ENCODE peak calls at places on chromosome 5, in seven cellular contexts. One of them, this sample, is unnamed. For H3K36me3, the result is how much of the 10 kb centered on the place peaks cover.

GRCh38 chr5:142888469-142889085 is 118.4 kb downstream of the ARHGAP26 start:
- DNase-seq in lower lobe of right lung: no peak
- DNase-seq in upper lobe of right lung: no peak
- DNase-seq in cardiac muscle cell: peak
- DNase-seq in stomach: no peak
- DNase-seq in uterus: peak
- DNase-seq in breast epithelium: no peak
- DNase-seq in this sample: no peak

GRCh38 chr5:81626524-81626923 is 124.4 kb downstream of the SSBP2 start:
- DNase-seq in upper lobe of right lung: no peak
- DNase-seq in lower lobe of right lung: no peak
- DNase-seq in cardiac muscle cell: peak
- DNase-seq in stomach: no peak
- DNase-seq in uterus: no peak
- DNase-seq in breast epithelium: no peak
- DNase-seq in this sample: no peak

GRCh38 chr5:776862-777711 is 7.4 kb downstream of the ZDHHC11B start:
- DNase-seq in lower lobe of right lung: no peak
- DNase-seq in stomach: no peak
- DNase-seq in upper lobe of right lung: no peak
- DNase-seq in cardiac muscle cell: no peak
- DNase-seq in breast epithelium: no peak
- DNase-seq in uterus: peak
- DNase-seq in this sample: no peak

GRCh38 chr5:102865510-102866314 is 110.6 kb downstream of the PAM start:
- DNase-seq in stomach: peak
- DNase-seq in upper lobe of right lung: peak
- DNase-seq in cardiac muscle cell: peak
- DNase-seq in lower lobe of right lung: peak
- DNase-seq in breast epithelium: no peak
- DNase-seq in uterus: peak
- DNase-seq in this sample: no peak

GRCh38 chr5:91171322-91171721 is 211.8 kb downstream of the ARRDC3 start:
- DNase-seq in upper lobe of right lung: no peak
- DNase-seq in cardiac muscle cell: no peak
- DNase-seq in breast epithelium: no peak
- DNase-seq in uterus: no peak
- DNase-seq in lower lobe of right lung: no peak
- DNase-seq in stomach: no peak
- DNase-seq in this sample: no peak

GRCh38 chr5:98847054-98847453 is 73.6 kb downstream of the RGMB start:
- DNase-seq in uterus: no peak
- DNase-seq in stomach: no peak
- DNase-seq in cardiac muscle cell: no peak
- DNase-seq in upper lobe of right lung: no peak
- DNase-seq in lower lobe of right lung: no peak
- DNase-seq in breast epithelium: no peak
- DNase-seq in this sample: no peak

GRCh38 chr5:62938927-62939326 is 360.3 kb downstream of the LRRC70 start:
- DNase-seq in uterus: no peak
- DNase-seq in cardiac muscle cell: peak
- DNase-seq in lower lobe of right lung: no peak
- DNase-seq in upper lobe of right lung: no peak
- DNase-seq in breast epithelium: no peak
- DNase-seq in stomach: no peak
- DNase-seq in this sample: no peak

GRCh38 chr5:80181618-80182211 is 74.1 kb downstream of the SERINC5 start:
- DNase-seq in stomach: peak
- DNase-seq in lower lobe of right lung: peak
- DNase-seq in upper lobe of right lung: peak
- DNase-seq in cardiac muscle cell: no peak
- DNase-seq in uterus: no peak
- DNase-seq in breast epithelium: peak
- DNase-seq in this sample: peak

GRCh38 chr5:6837519-6838110 is 124.4 kb downstream of the TENT4A start:
- DNase-seq in cardiac muscle cell: peak
- DNase-seq in uterus: no peak
- DNase-seq in lower lobe of right lung: no peak
- DNase-seq in stomach: no peak
- DNase-seq in upper lobe of right lung: no peak
- DNase-seq in breast epithelium: no peak
- DNase-seq in this sample: no peak

GRCh38 chr5:20466507-20466906 is 478.5 kb upstream of the CDH18 start:
- DNase-seq in cardiac muscle cell: no peak
- DNase-seq in stomach: no peak
- DNase-seq in breast epithelium: no peak
- DNase-seq in lower lobe of right lung: no peak
- DNase-seq in uterus: no peak
- DNase-seq in upper lobe of right lung: no peak
- DNase-seq in this sample: no peak

GRCh38 chr5:91957671-91958070 is 574.6 kb upstream of the ARRDC3 start:
- DNase-seq in uterus: no peak
- DNase-seq in upper lobe of right lung: no peak
- DNase-seq in stomach: no peak
- DNase-seq in lower lobe of right lung: no peak
- DNase-seq in breast epithelium: no peak
- DNase-seq in cardiac muscle cell: no peak
- DNase-seq in this sample: no peak

GRCh38 chr5:115480245-115480644 is 64.3 kb downstream of the FEM1C start:
- DNase-seq in cardiac muscle cell: no peak
- DNase-seq in breast epithelium: no peak
- DNase-seq in lower lobe of right lung: no peak
- DNase-seq in upper lobe of right lung: no peak
- DNase-seq in stomach: no peak
- DNase-seq in uterus: no peak
- DNase-seq in this sample: no peak

GRCh38 chr5:14699159-14699558 is 34.6 kb downstream of the OTULIN start:
- DNase-seq in stomach: no peak
- DNase-seq in breast epithelium: no peak
- DNase-seq in uterus: no peak
- DNase-seq in lower lobe of right lung: no peak
- DNase-seq in cardiac muscle cell: no peak
- DNase-seq in upper lobe of right lung: no peak
- DNase-seq in this sample: no peak

GRCh38 chr5:14698495-14698894 is 34.0 kb downstream of the OTULIN start:
- DNase-seq in stomach: no peak
- DNase-seq in uterus: no peak
- DNase-seq in lower lobe of right lung: no peak
- DNase-seq in cardiac muscle cell: no peak
- DNase-seq in breast epithelium: no peak
- DNase-seq in upper lobe of right lung: no peak
- DNase-seq in this sample: no peak

GRCh38 chr5:14696057-14696456 is 31.5 kb downstream of the OTULIN start:
- DNase-seq in upper lobe of right lung: no peak
- DNase-seq in stomach: no peak
- DNase-seq in lower lobe of right lung: no peak
- DNase-seq in uterus: no peak
- DNase-seq in cardiac muscle cell: no peak
- DNase-seq in breast epithelium: no peak
- DNase-seq in this sample: no peak

GRCh38 chr5:14695152-14695551 is 30.6 kb downstream of the OTULIN start:
- DNase-seq in uterus: no peak
- DNase-seq in cardiac muscle cell: no peak
- DNase-seq in upper lobe of right lung: no peak
- DNase-seq in breast epithelium: no peak
- DNase-seq in lower lobe of right lung: no peak
- DNase-seq in stomach: no peak
- DNase-seq in this sample: no peak

DNA sequence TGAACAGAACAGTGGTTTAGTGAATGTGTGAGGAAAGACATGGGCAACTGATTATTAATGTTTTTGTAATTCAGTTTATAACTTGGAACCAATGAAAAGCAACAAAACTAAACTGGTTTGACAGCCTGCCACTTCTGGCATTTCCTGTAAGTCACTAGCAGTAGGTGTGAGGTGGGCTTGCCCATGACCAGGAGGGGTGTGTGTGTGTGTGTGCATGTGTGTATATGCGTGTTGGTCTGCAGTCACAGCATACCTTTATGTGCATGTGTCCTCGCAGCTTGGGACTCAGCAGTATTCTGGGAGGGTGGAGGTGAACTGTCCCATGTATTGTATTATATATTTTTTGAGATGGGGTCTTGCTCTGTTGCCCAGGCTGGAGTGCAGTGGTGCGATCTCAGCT is 32.3 kb downstream of the OTULIN start:
- DNase-seq in upper lobe of right lung: no peak
- DNase-seq in lower lobe of right lung: no peak
- DNase-seq in uterus: no peak
- DNase-seq in cardiac muscle cell: no peak
- DNase-seq in stomach: no peak
- DNase-seq in breast epithelium: no peak
- DNase-seq in this sample: no peak
- H3K36me3 ChIP-seq in upper lobe of right lung: half or more
- H3K36me3 ChIP-seq in lower lobe of right lung: half or more
- H3K36me3 ChIP-seq in uterus: under half
- H3K36me3 ChIP-seq in cardiac muscle cell: under half
- H3K36me3 ChIP-seq in stomach: half or more
- H3K36me3 ChIP-seq in breast epithelium: under half
- H3K36me3 ChIP-seq in this sample: under half

GRCh38 chr5:150255659-150256415 is 33.7 kb downstream of the CAMK2A start:
- DNase-seq in breast epithelium: no peak
- DNase-seq in cardiac muscle cell: peak
- DNase-seq in uterus: no peak
- DNase-seq in stomach: no peak
- DNase-seq in lower lobe of right lung: no peak
- DNase-seq in upper lobe of right lung: no peak
- DNase-seq in this sample: no peak

GRCh38 chr5:150254363-150255154 is 35.0 kb downstream of the CAMK2A start:
- DNase-seq in uterus: no peak
- DNase-seq in lower lobe of right lung: no peak
- DNase-seq in breast epithelium: no peak
- DNase-seq in upper lobe of right lung: no peak
- DNase-seq in cardiac muscle cell: peak
- DNase-seq in stomach: no peak
- DNase-seq in this sample: no peak

GRCh38 chr5:150258126-150258525 is 31.4 kb downstream of the CAMK2A start:
- DNase-seq in uterus: no peak
- DNase-seq in breast epithelium: no peak
- DNase-seq in upper lobe of right lung: no peak
- DNase-seq in stomach: no peak
- DNase-seq in cardiac muscle cell: no peak
- DNase-seq in lower lobe of right lung: no peak
- DNase-seq in this sample: no peak

GRCh38 chr5:150257424-150257823 is 32.1 kb downstream of the CAMK2A start:
- DNase-seq in uterus: no peak
- DNase-seq in lower lobe of right lung: no peak
- DNase-seq in breast epithelium: no peak
- DNase-seq in cardiac muscle cell: no peak
- DNase-seq in stomach: no peak
- DNase-seq in upper lobe of right lung: no peak
- DNase-seq in this sample: no peak

DNA sequence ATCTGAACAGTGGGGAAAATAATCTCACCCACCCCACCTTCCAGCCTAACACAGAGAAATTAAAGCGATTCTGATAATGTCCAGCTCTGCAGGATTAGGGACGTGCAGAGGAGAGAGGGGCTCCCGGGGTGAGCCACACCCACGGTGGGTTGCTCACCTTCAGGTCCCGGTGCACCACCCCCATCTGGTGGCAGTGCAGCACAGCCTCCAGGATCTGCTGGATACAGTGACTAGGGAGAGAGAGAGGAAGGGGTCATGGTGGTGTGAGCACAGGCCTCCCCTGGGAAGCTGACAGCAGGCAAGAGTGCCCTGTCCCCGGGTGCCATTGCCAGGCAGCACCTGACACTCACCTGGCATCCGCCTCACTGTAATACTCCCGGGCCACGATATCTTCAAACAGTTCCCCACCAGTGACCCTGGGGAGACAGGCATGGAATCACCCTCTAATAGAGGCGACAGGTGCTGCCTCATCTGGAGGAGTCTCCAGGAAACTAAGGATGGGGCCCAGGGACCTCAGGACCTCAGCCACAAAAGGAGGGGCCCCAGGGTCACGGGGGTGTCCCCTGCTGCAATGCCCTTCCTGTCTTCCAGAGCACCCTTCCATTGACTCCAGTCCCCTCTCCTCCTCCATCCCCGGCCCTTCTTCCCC is 33.0 kb downstream of the CAMK2A start:
- DNase-seq in uterus: no peak
- DNase-seq in breast epithelium: no peak
- DNase-seq in cardiac muscle cell: peak
- DNase-seq in lower lobe of right lung: no peak
- DNase-seq in upper lobe of right lung: no peak
- DNase-seq in stomach: no peak
- DNase-seq in this sample: no peak
- TF ChIP-seq CTCF in uterus: no peak
- TF ChIP-seq CTCF in breast epithelium: no peak
- TF ChIP-seq CTCF in cardiac muscle cell: no peak
- TF ChIP-seq CTCF in lower lobe of right lung: no peak
- TF ChIP-seq CTCF in upper lobe of right lung: no peak
- TF ChIP-seq CTCF in stomach: no peak
- TF ChIP-seq CTCF in this sample: no peak

GRCh38 chr5:141623621-141624020 is 4.8 kb upstream of the DIAPH1 start:
- DNase-seq in uterus: no peak
- DNase-seq in stomach: no peak
- DNase-seq in upper lobe of right lung: no peak
- DNase-seq in breast epithelium: no peak
- DNase-seq in cardiac muscle cell: no peak
- DNase-seq in lower lobe of right lung: no peak
- DNase-seq in this sample: no peak
- H3K36me3 ChIP-seq in uterus: under half
- H3K36me3 ChIP-seq in stomach: half or more
- H3K36me3 ChIP-seq in upper lobe of right lung: half or more
- H3K36me3 ChIP-seq in breast epithelium: under half
- H3K36me3 ChIP-seq in cardiac muscle cell: under half
- H3K36me3 ChIP-seq in lower lobe of right lung: half or more
- H3K36me3 ChIP-seq in this sample: under half

GRCh38 chr5:41927604-41928003 is 2.5 kb downstream of the FBXO4 start:
- DNase-seq in lower lobe of right lung: no peak
- DNase-seq in upper lobe of right lung: no peak
- DNase-seq in cardiac muscle cell: no peak
- DNase-seq in stomach: no peak
- DNase-seq in uterus: no peak
- DNase-seq in breast epithelium: no peak
- DNase-seq in this sample: no peak

GRCh38 chr5:41929035-41929434 is 4.0 kb downstream of the FBXO4 start:
- DNase-seq in uterus: no peak
- DNase-seq in cardiac muscle cell: no peak
- DNase-seq in upper lobe of right lung: no peak
- DNase-seq in breast epithelium: no peak
- DNase-seq in stomach: no peak
- DNase-seq in lower lobe of right lung: no peak
- DNase-seq in this sample: no peak

GRCh38 chr5:41924872-41925554 is at the start of gene FBXO4:
- DNase-seq in breast epithelium: peak
- DNase-seq in cardiac muscle cell: peak
- DNase-seq in uterus: peak
- DNase-seq in stomach: peak
- DNase-seq in upper lobe of right lung: peak
- DNase-seq in lower lobe of right lung: peak
- DNase-seq in this sample: peak

GRCh38 chr5:41924526-41924871 is 582 bp upstream of the FBXO4 start:
- DNase-seq in stomach: no peak
- DNase-seq in breast epithelium: no peak
- DNase-seq in cardiac muscle cell: no peak
- DNase-seq in upper lobe of right lung: no peak
- DNase-seq in uterus: no peak
- DNase-seq in lower lobe of right lung: no peak
- DNase-seq in this sample: no peak

DNA sequence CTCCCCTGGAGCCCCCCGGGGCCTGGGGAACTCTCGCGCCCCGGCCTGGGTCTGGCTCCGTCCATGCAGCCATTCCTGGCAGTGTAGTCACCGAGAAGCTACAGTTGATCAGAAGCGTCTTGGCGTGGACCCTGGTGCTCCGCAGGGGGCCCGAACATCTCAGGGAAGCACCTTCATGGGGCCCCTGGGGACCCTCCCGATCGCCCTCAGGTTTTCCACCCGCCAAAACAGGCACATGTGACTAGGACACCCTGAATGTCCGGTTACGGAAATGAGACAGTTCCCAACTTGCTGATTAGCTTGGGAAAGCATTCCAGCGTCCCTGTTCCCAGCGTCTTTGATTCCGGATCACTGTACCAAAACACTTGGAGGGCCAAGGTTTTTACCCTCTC is 470 bp downstream of the FBXO4 start:
- DNase-seq in uterus: peak
- DNase-seq in stomach: peak
- DNase-seq in breast epithelium: peak
- DNase-seq in cardiac muscle cell: no peak
- DNase-seq in lower lobe of right lung: no peak
- DNase-seq in upper lobe of right lung: no peak
- DNase-seq in this sample: no peak
- TF ChIP-seq CTCF in uterus: no peak
- TF ChIP-seq CTCF in stomach: no peak
- TF ChIP-seq CTCF in breast epithelium: no peak
- TF ChIP-seq CTCF in cardiac muscle cell: no peak
- TF ChIP-seq CTCF in lower lobe of right lung: no peak
- TF ChIP-seq CTCF in upper lobe of right lung: no peak
- TF ChIP-seq CTCF in this sample: no peak

This sample was measured in CD8-positive, alpha-beta T cell.